ENCODE peak calls at places on chromosomes 4 and X, in four cellular contexts. One of them, this sample, is unnamed.

GRCh38 chrX:136598631-136599030 is 49.3 kb upstream of the CD40LG start:
- DNase-seq in K562: no peak
- DNase-seq in HL-60: no peak
- DNase-seq in GM12878: no peak
- DNase-seq in this sample: no peak

GRCh38 chr4:41763741-41764140 is 15.2 kb upstream of the PHOX2B start:
- DNase-seq in K562: no peak
- DNase-seq in HL-60: no peak
- DNase-seq in GM12878: no peak
- DNase-seq in this sample: no peak

GRCh38 chr4:155603360-155603891 is 63.2 kb upstream of the GUCY1A1 start:
- DNase-seq in K562: no peak
- DNase-seq in HL-60: no peak
- DNase-seq in GM12878: no peak
- DNase-seq in this sample: no peak

GRCh38 chr4:144820115-144820514 is 174.2 kb downstream of the HHIP start:
- DNase-seq in K562: no peak
- DNase-seq in HL-60: no peak
- DNase-seq in GM12878: no peak
- DNase-seq in this sample: no peak

GRCh38 chrX:13254076-13254785 is 65.6 kb downstream of the ATXN3L start:
- DNase-seq in K562: peak; percentile 79
- DNase-seq in HL-60: peak; percentile 35
- DNase-seq in GM12878: peak; percentile 56
- DNase-seq in this sample: no peak

GRCh38 chr4:41757521-41758156 is 9.1 kb upstream of the PHOX2B start:
- DNase-seq in K562: no peak
- DNase-seq in HL-60: no peak
- DNase-seq in GM12878: no peak
- DNase-seq in this sample: no peak

GRCh38 chr4:30727409-30727808 is 7.2 kb downstream of the PCDH7 start:
- DNase-seq in K562: no peak
- DNase-seq in HL-60: no peak
- DNase-seq in GM12878: no peak
- DNase-seq in this sample: no peak

GRCh38 chr4:173153445-173153844 is 15.2 kb upstream of the GALNT7 start:
- DNase-seq in K562: no peak
- DNase-seq in HL-60: no peak
- DNase-seq in GM12878: no peak
- DNase-seq in this sample: no peak

GRCh38 chr4:158134257-158134656 is 38.6 kb downstream of the GASK1B start:
- DNase-seq in K562: no peak
- DNase-seq in HL-60: no peak
- DNase-seq in GM12878: no peak
- DNase-seq in this sample: no peak

GRCh38 chrX:3567681-3568080 is 145.8 kb downstream of the PRKX start:
- DNase-seq in K562: no peak
- DNase-seq in HL-60: no peak
- DNase-seq in GM12878: no peak
- DNase-seq in this sample: no peak

GRCh38 chrX:34764842-34765241 is 107.8 kb upstream of the TMEM47 start:
- DNase-seq in K562: no peak
- DNase-seq in HL-60: no peak
- DNase-seq in GM12878: no peak
- DNase-seq in this sample: no peak

GRCh38 chrX:141662781-141663180 is 35.8 kb downstream of the SPANXD start:
- DNase-seq in K562: no peak
- DNase-seq in HL-60: no peak
- DNase-seq in GM12878: no peak
- DNase-seq in this sample: no peak

GRCh38 chrX:39953879-39954278 is 143.9 kb downstream of the BCOR start:
- DNase-seq in K562: peak; percentile 24
- DNase-seq in HL-60: no peak
- DNase-seq in GM12878: no peak
- DNase-seq in this sample: no peak

GRCh38 chr4:23999714-24000113 is 109.9 kb upstream of the PPARGC1A start:
- DNase-seq in K562: no peak
- DNase-seq in HL-60: no peak
- DNase-seq in GM12878: no peak
- DNase-seq in this sample: no peak

GRCh38 chr4:140755811-140756291 is 334 bp downstream of the TBC1D9 start:
- DNase-seq in K562: no peak
- DNase-seq in HL-60: no peak
- DNase-seq in GM12878: no peak
- DNase-seq in this sample: peak; percentile 52

GRCh38 chr4:7771056-7771455 is 168.6 kb downstream of the AFAP1 start:
- DNase-seq in K562: no peak
- DNase-seq in HL-60: no peak
- DNase-seq in GM12878: no peak
- DNase-seq in this sample: no peak

GRCh38 chr4:119268466-119268865 is 53.5 kb downstream of the FABP2 start:
- DNase-seq in K562: no peak
- DNase-seq in HL-60: no peak
- DNase-seq in GM12878: no peak
- DNase-seq in this sample: no peak

GRCh38 chrX:39759526-39760224 is 338.1 kb downstream of the BCOR start:
- DNase-seq in K562: no peak
- DNase-seq in HL-60: no peak
- DNase-seq in GM12878: no peak
- DNase-seq in this sample: no peak

GRCh38 chr4:65580551-65580950 is 89.7 kb downstream of the EPHA5 start:
- DNase-seq in K562: no peak
- DNase-seq in HL-60: no peak
- DNase-seq in GM12878: no peak
- DNase-seq in this sample: no peak

GRCh38 chr4:102642571-102643298 is 118.0 kb downstream of the MANBA start:
- DNase-seq in K562: no peak
- DNase-seq in HL-60: no peak
- DNase-seq in GM12878: no peak
- DNase-seq in this sample: no peak

GRCh38 chrX:140503230-140503585 is 1.7 kb downstream of the SOX3 start:
- DNase-seq in K562: no peak
- DNase-seq in HL-60: no peak
- DNase-seq in GM12878: no peak
- DNase-seq in this sample: no peak

GRCh38 chr4:136078971-136079370 is 1453.3 kb downstream of the PCDH18 start:
- DNase-seq in K562: no peak
- DNase-seq in HL-60: no peak
- DNase-seq in GM12878: no peak
- DNase-seq in this sample: no peak

GRCh38 chrX:41275661-41276609 is 58.0 kb upstream of the DDX3X start:
- DNase-seq in K562: peak; percentile 72
- DNase-seq in HL-60: no peak
- DNase-seq in GM12878: no peak
- DNase-seq in this sample: peak; percentile 48

GRCh38 chrX:13123857-13124345 is 79.5 kb upstream of the FAM9C start:
- DNase-seq in K562: no peak
- DNase-seq in HL-60: no peak
- DNase-seq in GM12878: no peak
- DNase-seq in this sample: no peak

GRCh38 chrX:150201391-150201790 is 161.7 kb upstream of the MAMLD1 start:
- DNase-seq in K562: no peak
- DNase-seq in HL-60: no peak
- DNase-seq in GM12878: no peak
- DNase-seq in this sample: no peak

GRCh38 chr4:48420172-48420571 is 63.0 kb upstream of the SLC10A4 start:
- DNase-seq in K562: no peak
- DNase-seq in HL-60: no peak
- DNase-seq in GM12878: no peak
- DNase-seq in this sample: no peak

GRCh38 chr4:119939066-119939995 is 127.3 kb downstream of the MAD2L1 start:
- DNase-seq in K562: no peak
- DNase-seq in HL-60: no peak
- DNase-seq in GM12878: no peak
- DNase-seq in this sample: no peak

GRCh38 chr4:88295656-88296055 is 11.3 kb upstream of the PPM1K start:
- DNase-seq in K562: no peak
- DNase-seq in HL-60: no peak
- DNase-seq in GM12878: no peak
- DNase-seq in this sample: no peak

GRCh38 chr4:2790583-2791517 is 2.0 kb upstream of the SH3BP2 start:
- DNase-seq in K562: no peak
- DNase-seq in HL-60: no peak
- DNase-seq in GM12878: no peak
- DNase-seq in this sample: no peak

GRCh38 chr4:81058621-81059020 is 28.1 kb downstream of the BMP3 start:
- DNase-seq in K562: no peak
- DNase-seq in HL-60: no peak
- DNase-seq in GM12878: no peak
- DNase-seq in this sample: no peak

GRCh38 chrX:51766546-51766945 is 23.3 kb downstream of the GSPT2 start:
- DNase-seq in K562: no peak
- DNase-seq in HL-60: no peak
- DNase-seq in GM12878: no peak
- DNase-seq in this sample: no peak

GRCh38 chr4:93730760-93731159 is 97.8 kb upstream of the ATOH1 start:
- DNase-seq in K562: no peak
- DNase-seq in HL-60: no peak
- DNase-seq in GM12878: no peak
- DNase-seq in this sample: no peak

GRCh38 chr4:127856485-127857447 is 23.9 kb upstream of the PLK4 start:
- DNase-seq in K562: no peak
- DNase-seq in HL-60: no peak
- DNase-seq in GM12878: peak; percentile 60
- DNase-seq in this sample: no peak

GRCh38 chr4:20520901-20521300 is 179.4 kb upstream of the PACRGL start:
- DNase-seq in K562: no peak
- DNase-seq in HL-60: no peak
- DNase-seq in GM12878: no peak
- DNase-seq in this sample: no peak
- TF ChIP-seq SPI1 in K562: no peak
- TF ChIP-seq SPI1 in HL-60: no peak
- TF ChIP-seq SPI1 in GM12878: no peak
- TF ChIP-seq SPI1 in this sample: no peak

GRCh38 chr4:4867745-4868505 is 8.5 kb downstream of the MSX1 start:
- DNase-seq in K562: no peak
- DNase-seq in HL-60: no peak
- DNase-seq in GM12878: no peak
- DNase-seq in this sample: no peak

GRCh38 chr4:4866833-4867744 is 7.6 kb downstream of the MSX1 start:
- DNase-seq in K562: no peak
- DNase-seq in HL-60: no peak
- DNase-seq in GM12878: no peak
- DNase-seq in this sample: no peak

GRCh38 chr4:4865705-4866123 is 6.2 kb downstream of the MSX1 start:
- DNase-seq in K562: no peak
- DNase-seq in HL-60: no peak
- DNase-seq in GM12878: no peak
- DNase-seq in this sample: no peak

GRCh38 chr4:4864940-4865704 is 5.7 kb downstream of the MSX1 start:
- DNase-seq in K562: no peak
- DNase-seq in HL-60: no peak
- DNase-seq in GM12878: no peak
- DNase-seq in this sample: no peak

DNA sequence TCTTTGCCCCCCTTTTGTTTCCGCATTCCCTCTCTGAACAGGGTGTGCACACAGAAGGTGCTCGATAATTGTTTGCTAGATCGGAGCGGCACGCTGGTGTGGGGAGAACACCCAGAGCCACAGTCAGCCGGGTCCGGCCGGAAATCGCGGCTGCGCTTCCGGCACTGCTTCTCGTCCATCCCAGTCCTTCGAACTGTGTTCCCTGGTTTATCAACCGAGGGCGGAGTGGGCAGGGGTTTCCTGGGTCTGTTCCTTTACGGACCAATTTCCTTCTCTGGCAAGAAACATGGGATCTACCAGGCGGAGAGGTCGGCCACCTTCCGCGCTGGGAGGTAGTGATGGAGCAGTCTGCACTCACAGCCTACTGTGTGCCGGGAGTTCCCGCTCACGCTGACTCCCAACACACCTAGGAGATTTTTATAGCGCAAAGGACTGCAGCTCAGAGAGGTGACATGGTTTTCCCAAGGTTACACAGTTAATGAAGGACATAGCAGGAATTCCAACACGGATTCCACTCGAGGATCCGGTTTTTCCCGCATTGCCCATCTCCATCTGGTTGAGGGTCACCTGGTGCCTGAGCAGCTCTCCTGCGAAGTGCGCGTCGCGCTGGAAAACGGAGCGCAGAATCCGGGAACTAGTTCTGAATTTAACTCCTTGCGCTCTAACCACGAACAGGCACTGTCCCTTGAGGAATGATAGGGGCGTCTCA is 6.8 kb downstream of the MSX1 start:
- DNase-seq in K562: no peak
- DNase-seq in HL-60: no peak
- DNase-seq in GM12878: no peak
- DNase-seq in this sample: no peak
- TF ChIP-seq POLR2AphosphoS5 in K562: no peak
- TF ChIP-seq POLR2AphosphoS5 in HL-60: no peak
- TF ChIP-seq POLR2AphosphoS5 in GM12878: no peak
- TF ChIP-seq POLR2AphosphoS5 in this sample: no peak

GRCh38 chr4:74433541-74434172 is 11.3 kb upstream of the AREG start:
- DNase-seq in K562: peak; percentile 45
- DNase-seq in HL-60: no peak
- DNase-seq in GM12878: no peak
- DNase-seq in this sample: no peak

GRCh38 chr4:74428278-74428677 is 16.7 kb upstream of the AREG start:
- DNase-seq in K562: no peak
- DNase-seq in HL-60: no peak
- DNase-seq in GM12878: no peak
- DNase-seq in this sample: no peak

GRCh38 chr4:74435296-74435695 is 9.6 kb upstream of the AREG start:
- DNase-seq in K562: no peak
- DNase-seq in HL-60: no peak
- DNase-seq in GM12878: no peak
- DNase-seq in this sample: no peak

GRCh38 chr4:74431113-74431826 is 13.7 kb upstream of the AREG start:
- DNase-seq in K562: no peak
- DNase-seq in HL-60: peak; percentile 85
- DNase-seq in GM12878: peak; percentile 23
- DNase-seq in this sample: no peak

GRCh38 chr4:74433043-74433442 is 11.9 kb upstream of the AREG start:
- DNase-seq in K562: no peak
- DNase-seq in HL-60: no peak
- DNase-seq in GM12878: no peak
- DNase-seq in this sample: no peak
- TF ChIP-seq SPI1 in K562: no peak
- TF ChIP-seq SPI1 in HL-60: no peak
- TF ChIP-seq SPI1 in GM12878: no peak
- TF ChIP-seq SPI1 in this sample: no peak

GRCh38 chr4:150152764-150153163 is 74.5 kb downstream of the DCLK2 start:
- DNase-seq in K562: no peak
- DNase-seq in HL-60: no peak
- DNase-seq in GM12878: no peak
- DNase-seq in this sample: no peak

GRCh38 chr4:150150545-150151156 is 72.4 kb downstream of the DCLK2 start:
- DNase-seq in K562: no peak
- DNase-seq in HL-60: no peak
- DNase-seq in GM12878: no peak
- DNase-seq in this sample: no peak

GRCh38 chr4:150145090-150145949 is 67.1 kb downstream of the DCLK2 start:
- DNase-seq in K562: no peak
- DNase-seq in HL-60: no peak
- DNase-seq in GM12878: no peak
- DNase-seq in this sample: no peak

GRCh38 chr4:150145950-150146340 is 67.7 kb downstream of the DCLK2 start:
- DNase-seq in K562: no peak
- DNase-seq in HL-60: no peak
- DNase-seq in GM12878: no peak
- DNase-seq in this sample: no peak

GRCh38 chr4:150149381-150149780 is 71.1 kb downstream of the DCLK2 start:
- DNase-seq in K562: no peak
- DNase-seq in HL-60: no peak
- DNase-seq in GM12878: no peak
- DNase-seq in this sample: no peak
- TF ChIP-seq POLR2AphosphoS5 in K562: no peak
- TF ChIP-seq POLR2AphosphoS5 in HL-60: no peak
- TF ChIP-seq POLR2AphosphoS5 in GM12878: no peak
- TF ChIP-seq POLR2AphosphoS5 in this sample: no peak

This sample was measured in GM12891.